ENCODE peak calls at places on chromosomes 16 and 17, in eight cellular contexts. X, I, G, N, F, J, W and K are unnamed samples.

GRCh38 chr17:63681530-63681929 is 18.4 kb downstream of the LIMD2 start:
- DNase-seq in G (no peak), F (no peak), X (no peak), I (peak), J (no peak), W (no peak), N (no peak), K (no peak)

GRCh38 chr16:50297301-50298074 is 31.1 kb downstream of the ADCY7 start:
- DNase-seq in J (no peak), W (peak), G (no peak), F (no peak), N (no peak), I (peak), X (no peak), K (no peak)

GRCh38 chr17:39979865-39980401 is 674 bp upstream of the PSMD3 start:
- DNase-seq in I (peak), N (no peak), W (peak), X (peak), G (peak), F (no peak), J (no peak), K (peak)

GRCh38 chr17:57305329-57305728 is 49.0 kb downstream of the MSI2 start:
- DNase-seq in F (no peak), J (no peak), G (no peak), N (no peak), X (no peak), W (no peak), I (no peak), K (no peak)

GRCh38 chr17:75689441-75689873 is 22.3 kb downstream of the SAP30BP start:
- DNase-seq in G (no peak), I (no peak), W (no peak), N (no peak), X (no peak), J (no peak), F (no peak), K (peak)

GRCh38 chr17:21295036-21295952 is 10.8 kb downstream of the MAP2K3 start:
- DNase-seq in X (no peak), G (no peak), I (no peak), F (peak), N (no peak), W (no peak), J (no peak), K (no peak)

GRCh38 chr16:87968541-87968940 is 17.3 kb downstream of the BANP start:
- DNase-seq in J (no peak), W (no peak), G (no peak), X (no peak), N (no peak), F (no peak), I (no peak), K (no peak)

GRCh38 chr17:72943826-72944689 is 148.4 kb downstream of the SLC39A11 start:
- DNase-seq in I (no peak), F (no peak), W (no peak), N (no peak), J (no peak), X (no peak), G (no peak), K (no peak)

GRCh38 chr16:72013389-72013788 is 4.8 kb downstream of the DHODH start:
- DNase-seq in N (no peak), I (no peak), J (peak), F (no peak), W (no peak), G (no peak), X (no peak), K (no peak)

GRCh38 chr17:4170639-4171280 is 27.8 kb downstream of the CYB5D2 start:
- DNase-seq in W (no peak), N (no peak), I (no peak), F (no peak), G (no peak), X (no peak), J (no peak), K (peak)

GRCh38 chr17:3916013-3916696 is at the start of gene P2RX1:
- DNase-seq in N (no peak), F (peak), W (no peak), J (no peak), I (no peak), G (peak), X (peak), K (peak)

GRCh38 chr17:17928422-17929386 is 43.5 kb downstream of the TOM1L2 start:
- DNase-seq in I (peak), W (no peak), N (no peak), G (no peak), F (no peak), X (no peak), J (no peak), K (no peak)

GRCh38 chr17:32350662-32351418 is 883 bp downstream of the ZNF207 start:
- DNase-seq in W (peak), I (no peak), X (peak), G (peak), N (no peak), J (peak), F (peak), K (peak)

GRCh38 chr17:37824534-37825485 is 80.0 kb upstream of the HNF1B start:
- DNase-seq in J (peak), G (no peak), X (no peak), I (peak), F (no peak), N (no peak), W (no peak), K (no peak)